ENCODE peak calls at places on chromosomes 16 and 17, in four cellular contexts. J is GM12878, I is H1, O is K562. N is an unnamed sample.

GRCh38 chr17:18203308-18203707 is 19.7 kb downstream of the ALKBH5 start:
- DNase-seq in J (no peak), O (no peak), I (no peak), N (no peak)

GRCh38 chr17:64296246-64296645 is 33.2 kb upstream of the TEX2 start:
- DNase-seq in I (no peak), J (no peak), O (no peak), N (no peak)

GRCh38 chr16:31135535-31136286 is at the start of gene PRSS8:
- DNase-seq in J (no peak), I (no peak), O (peak; percentile 61), N (no peak)

GRCh38 chr17:13746379-13746778 is 144.7 kb upstream of the HS3ST3A1 start:
- DNase-seq in I (no peak), O (no peak), J (no peak), N (peak; percentile 4)

GRCh38 chr16:77553130-77553529 is 118.3 kb upstream of the ADAMTS18 start:
- DNase-seq in O (peak; percentile 13), J (no peak), I (no peak), N (no peak)

GRCh38 chr17:78707016-78707415 is 75.1 kb downstream of the CYTH1 start:
- DNase-seq in I (no peak), J (no peak), O (no peak), N (peak; percentile 45)

GRCh38 chr17:77228224-77229215 is 87.8 kb downstream of the SEC14L1 start:
- DNase-seq in J (no peak), O (no peak), I (no peak), N (peak; percentile 37)

GRCh38 chr16:67120025-67120424 is 10.3 kb downstream of the PHAF1 start:
- DNase-seq in O (no peak), J (no peak), I (no peak), N (no peak)

GRCh38 chr16:69106491-69107291 is 1.2 kb downstream of the HAS3 start:
- DNase-seq in J (no peak), O (no peak), I (no peak), N (peak; percentile 82)

GRCh38 chr17:76124582-76125390 is 16.3 kb downstream of the FOXJ1 start:
- DNase-seq in I (no peak), O (peak; percentile 77), J (no peak), N (peak; percentile 52)

GRCh38 chr16:56869513-56870270 is 4.7 kb downstream of the SLC12A3 start:
- DNase-seq in J (no peak), O (peak; percentile 81), I (peak; percentile 34), N (no peak)

GRCh38 chr16:61726125-61726524 is 310.1 kb downstream of the CDH8 start:
- DNase-seq in J (no peak), I (no peak), O (no peak), N (no peak)

GRCh38 chr17:45132569-45133463 is 501 bp upstream of the PLCD3 start:
- DNase-seq in I (no peak), O (peak; percentile 93), J (no peak), N (peak; percentile 95)

GRCh38 chr16:75860654-75861053 is 134.4 kb upstream of the CPHXL start:
- DNase-seq in O (no peak), J (no peak), I (no peak), N (peak; percentile 29)

GRCh38 chr17:81923302-81924260 is 4.0 kb downstream of the MAFG start:
- DNase-seq in J (no peak), I (no peak), O (peak; percentile 88), N (no peak)

GRCh38 chr16:8934601-8935000 is 29.1 kb downstream of the USP7 start:
- DNase-seq in J (no peak), O (no peak), I (no peak), N (no peak)

GRCh38 chr17:39724731-39725130 is 5.6 kb downstream of the MIEN1 start:
- DNase-seq in O (no peak), J (no peak), I (no peak), N (no peak)

GRCh38 chr16:53282975-53283946 is 151.0 kb upstream of the RBL2 start:
- DNase-seq in O (peak; percentile 21), J (peak; percentile 3), I (no peak), N (peak; percentile 51)

GRCh38 chr17:72119280-72119962 is 1.4 kb upstream of the SOX9 start:
- DNase-seq in I (no peak), J (no peak), O (no peak), N (no peak)

GRCh38 chr17:1422907-1423306 is 22.9 kb upstream of the YWHAE start:
- DNase-seq in O (no peak), I (no peak), J (no peak), N (no peak)

GRCh38 chr16:50684823-50685455 is 3.8 kb upstream of the SNX20 start:
- DNase-seq in O (no peak), I (no peak), J (no peak), N (no peak)

GRCh38 chr17:37791434-37791833 is 46.6 kb upstream of the HNF1B start:
- DNase-seq in J (no peak), I (no peak), O (peak; percentile 58), N (peak; percentile 19)
- TF ChIP-seq NRF1 in J (no peak), I (no peak), O (no peak), N (no peak)

DNA sequence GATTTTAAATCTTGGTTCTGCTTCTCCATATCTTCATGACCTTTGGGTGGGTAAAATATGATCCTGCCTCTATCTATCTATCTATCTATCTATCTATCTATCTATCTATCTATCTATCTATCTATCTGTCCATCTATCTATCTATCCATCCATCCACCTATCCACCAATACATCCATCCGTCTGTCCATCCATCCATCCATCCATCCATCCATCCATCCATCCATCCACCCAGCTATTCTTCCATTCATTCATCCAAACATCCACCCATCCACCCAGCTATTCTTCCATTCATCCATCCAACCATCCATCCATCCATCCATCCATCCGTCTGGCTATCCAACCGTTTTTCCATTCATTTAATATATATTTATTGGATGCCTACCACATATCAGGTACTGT is 11.5 kb downstream of the PRKCB start:
- DNase-seq in J (no peak), I (no peak), O (no peak), N (no peak)
- H3K27me3 ChIP-seq in J (no peaks in the 10 kb centered on the region), I (no peaks in the 10 kb centered on the region), O (no peaks in the 10 kb centered on the region), N (no peaks in the 10 kb centered on the region)

GRCh38 chr17:46962374-46962790 is 16.7 kb downstream of the RPRML start:
- DNase-seq in O (no peak), I (no peak), J (no peak), N (no peak)

GRCh38 chr17:46960152-46960551 is 18.9 kb downstream of the RPRML start:
- DNase-seq in J (no peak), O (no peak), I (no peak), N (no peak)

GRCh38 chr17:46963571-46963970 is 15.5 kb downstream of the RPRML start:
- DNase-seq in O (no peak), I (no peak), J (no peak), N (no peak)

GRCh38 chr17:46958192-46958591 is 20.9 kb downstream of the RPRML start:
- DNase-seq in J (no peak), O (no peak), I (no peak), N (no peak)
- TF ChIP-seq NRF1 in J (no peak), O (no peak), I (no peak), N (no peak)

GRCh38 chr16:88991813-88992350 is 14.9 kb upstream of the CBFA2T3 start:
- DNase-seq in O (peak; percentile 58), J (no peak), I (no peak), N (no peak)

GRCh38 chr16:88993946-88994600 is 17.1 kb upstream of the CBFA2T3 start:
- DNase-seq in I (no peak), O (peak; percentile 49), J (no peak), N (no peak)

GRCh38 chr16:88994704-88995103 is 17.7 kb upstream of the CBFA2T3 start:
- DNase-seq in I (no peak), J (no peak), O (no peak), N (no peak)

GRCh38 chr16:88992351-88993005 is 15.5 kb upstream of the CBFA2T3 start:
- DNase-seq in J (no peak), I (no peak), O (peak; percentile 98), N (no peak)

GRCh38 chr16:88993006-88993787 is 16.2 kb upstream of the CBFA2T3 start:
- DNase-seq in O (peak; percentile 79), J (no peak), I (no peak), N (no peak)
- H3K27me3 ChIP-seq in O (no peaks in the 10 kb centered on the region), J (no peaks in the 10 kb centered on the region), I (no peaks in the 10 kb centered on the region), N (no peaks in the 10 kb centered on the region)

GRCh38 chr17:60392845-60393702 is 1.1 kb upstream of the USP32 start:
- DNase-seq in O (peak; percentile 35), J (peak; percentile 48), I (no peak), N (peak; percentile 57)

GRCh38 chr17:60395508-60396065 is 3.7 kb upstream of the USP32 start:
- DNase-seq in I (no peak), O (no peak), J (no peak), N (no peak)

GRCh38 chr17:60392042-60392844 is at the start of gene USP32:
- DNase-seq in I (peak; percentile 95), O (peak; percentile 95), J (peak; percentile 96), N (peak; percentile 98)

GRCh38 chr17:60396412-60396811 is 4.5 kb upstream of the USP32 start:
- DNase-seq in I (no peak), O (no peak), J (no peak), N (no peak)

DNA sequence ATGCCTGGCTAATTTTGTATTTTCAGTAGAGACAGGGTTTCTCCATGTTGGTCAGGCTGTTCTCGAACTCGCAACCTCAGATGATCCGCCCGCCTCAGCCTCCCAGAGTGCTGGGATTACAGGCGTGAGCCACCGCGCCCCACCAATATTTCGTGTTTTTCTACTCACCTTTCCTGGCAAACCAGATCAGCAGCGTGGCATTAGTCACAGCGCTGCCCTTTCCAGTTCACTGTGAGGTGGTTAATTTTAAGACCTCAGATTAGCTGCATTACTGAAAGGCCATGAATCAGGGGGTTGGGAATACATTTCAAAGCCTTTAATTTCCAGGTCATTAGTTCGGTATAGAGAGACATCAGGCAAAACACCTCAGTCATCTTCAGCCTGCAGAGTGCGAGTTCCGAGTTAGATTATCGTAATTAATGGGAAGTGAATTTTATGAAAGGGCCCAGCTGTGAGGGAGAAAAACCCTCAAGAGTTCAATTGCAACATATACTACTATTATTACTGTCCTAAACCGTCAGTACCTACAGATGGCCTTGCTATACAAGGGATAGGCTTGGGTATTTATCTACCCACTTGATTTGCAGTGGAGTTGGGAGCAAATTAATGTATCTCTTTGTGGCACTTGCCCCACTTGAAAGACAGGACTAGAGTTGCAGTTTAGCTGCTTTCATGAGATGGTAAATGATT is 2.1 kb upstream of the USP32 start:
- DNase-seq in O (no peak), I (no peak), J (no peak), N (no peak)
- TF ChIP-seq NRF1 in O (no peak), I (no peak), J (no peak), N (no peak)

GRCh38 chr16:29311636-29312344 is 94.7 kb downstream of the NPIPB11 start:
- DNase-seq in O (no peak), I (no peak), J (no peak), N (no peak)
- H3K27me3 ChIP-seq in O (peaks cover 42% of the 10 kb centered on the region), I (no peaks in the 10 kb centered on the region), J (no peaks in the 10 kb centered on the region), N (no peaks in the 10 kb centered on the region)